ENCODE peak calls at places on chromosomes 4 and X, in four cellular contexts. D, I, E and F are unnamed samples.

GRCh38 chr4:178823673-178824072 is 1381.4 kb upstream of the AGA start:
- DNase-seq in D (no peak), I (no peak), E (no peak), F (peak)

GRCh38 chrX:50567636-50568035 is 97.0 kb upstream of the DGKK start:
- DNase-seq in D (no peak), I (no peak), E (no peak), F (no peak)

GRCh38 chr4:77052352-77052751 is 23.4 kb downstream of the CCNI start:
- DNase-seq in D (peak), I (no peak), E (peak), F (peak)

GRCh38 chrX:50707376-50707775 is 106.6 kb downstream of the SHROOM4 start:
- DNase-seq in D (no peak), I (no peak), E (peak), F (no peak)

GRCh38 chrX:94045724-94046123 is 371.7 kb downstream of the FAM133A start:
- DNase-seq in D (no peak), I (no peak), E (no peak), F (no peak)

GRCh38 chr4:38275331-38275821 is 315.2 kb downstream of the PTTG2 start:
- DNase-seq in D (no peak), I (no peak), E (no peak), F (no peak)

GRCh38 chr4:11497972-11498371 is 69.3 kb upstream of the HS3ST1 start:
- DNase-seq in D (no peak), I (no peak), E (no peak), F (no peak)

GRCh38 chr4:5772528-5773270 is 61.7 kb downstream of the EVC start:
- DNase-seq in D (no peak), I (no peak), E (no peak), F (no peak)

GRCh38 chr4:1746919-1747602 is 25.7 kb downstream of the TACC3 start:
- DNase-seq in D (no peak), I (no peak), E (no peak), F (no peak)

GRCh38 chrX:38473715-38474114 is 87.6 kb upstream of the TSPAN7 start:
- DNase-seq in D (no peak), I (no peak), E (no peak), F (no peak)

DNA sequence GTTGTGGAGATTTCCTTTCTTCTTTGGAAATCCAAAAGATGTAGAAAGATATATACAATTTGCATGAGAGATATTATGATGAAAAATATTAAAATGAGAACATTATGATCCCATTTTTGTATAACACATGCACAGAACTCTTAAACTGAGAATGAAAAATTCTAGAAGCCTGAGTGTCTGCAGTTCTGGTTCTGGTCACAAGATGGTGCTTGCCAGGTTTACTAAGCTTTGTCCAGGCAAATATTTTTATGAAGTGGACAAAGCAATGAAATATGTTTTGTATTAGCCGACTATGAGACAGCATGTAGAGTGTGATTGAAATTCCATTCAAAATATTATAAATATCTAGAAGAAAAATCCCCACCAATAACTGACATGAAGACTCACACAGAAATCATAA is 2.2 kb downstream of the PWWP3B start:
- DNase-seq in D (no peak), I (no peak), E (no peak), F (no peak)
- TF ChIP-seq FOS in D (no peak), I (no peak), E (no peak), F (no peak)

GRCh38 chrX:47384502-47384901 is 14.1 kb downstream of the ZNF157 start:
- DNase-seq in D (peak), I (peak), E (peak), F (peak)

GRCh38 chrX:47380268-47380667 is 9.9 kb downstream of the ZNF157 start:
- DNase-seq in D (no peak), I (peak), E (no peak), F (no peak)
- TF ChIP-seq FOS in D (no peak), I (no peak), E (no peak), F (no peak)

GRCh38 chr4:7999279-7999678 is 59.6 kb upstream of the AFAP1 start:
- DNase-seq in D (no peak), I (no peak), E (no peak), F (no peak)

GRCh38 chr4:7999695-8000094 is 60.0 kb upstream of the AFAP1 start:
- DNase-seq in D (no peak), I (no peak), E (no peak), F (no peak)

GRCh38 chr4:8000247-8000646 is 60.6 kb upstream of the AFAP1 start:
- DNase-seq in D (no peak), I (no peak), E (no peak), F (no peak)

GRCh38 chr4:8000721-8001491 is 61.2 kb upstream of the AFAP1 start:
- DNase-seq in D (no peak), I (no peak), E (no peak), F (no peak)

DNA sequence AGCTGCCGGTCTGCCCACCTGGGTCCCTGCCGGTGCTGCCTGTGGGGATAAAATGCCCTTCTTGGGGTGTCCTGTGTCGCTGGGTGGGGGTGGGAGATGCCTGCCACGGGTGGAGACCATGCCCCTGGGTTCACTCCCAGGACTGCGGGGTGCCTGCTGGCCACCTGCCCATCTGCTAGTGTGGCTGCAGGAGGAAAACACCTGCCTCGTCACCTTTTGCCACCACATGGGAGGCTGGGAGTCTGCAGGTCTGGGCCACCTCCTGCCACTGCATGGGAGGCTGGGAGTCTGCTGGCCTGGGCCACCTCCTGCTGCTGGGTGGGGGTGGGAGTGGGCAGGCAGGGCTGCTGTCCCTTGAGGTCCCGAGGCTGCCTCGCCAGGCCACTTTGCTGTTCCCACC is 58.8 kb upstream of the AFAP1 start:
- DNase-seq in D (no peak), I (no peak), E (no peak), F (no peak)
- TF ChIP-seq FOS in D (no peak), I (no peak), E (no peak), F (no peak)

DNA sequence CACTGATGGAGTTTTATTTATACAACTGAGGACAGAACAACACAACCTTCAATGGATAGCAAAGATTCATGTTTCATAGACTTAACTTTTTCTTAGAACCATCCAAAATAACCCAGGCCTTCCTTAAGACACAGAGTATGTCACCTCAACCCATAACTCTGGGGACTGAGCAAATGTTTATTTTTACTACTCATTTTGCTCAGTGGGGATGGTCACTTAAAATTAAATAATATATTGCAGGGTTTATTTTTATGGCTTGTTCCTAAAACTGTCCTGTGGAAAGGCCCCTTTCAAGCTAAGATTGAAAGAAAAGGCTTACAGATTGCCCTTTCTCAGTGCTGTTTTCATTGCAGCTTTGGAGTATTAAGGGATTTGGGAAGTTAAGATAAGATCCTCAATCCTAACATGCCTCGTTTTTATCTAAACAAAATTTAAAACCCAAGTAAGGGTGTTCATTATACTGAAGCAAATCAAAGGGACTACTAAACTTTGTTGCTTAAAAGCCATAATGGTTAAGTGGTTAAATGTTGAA is 252.6 kb upstream of the MAD2L1 start:
- DNase-seq in D (no peak), I (no peak), E (no peak), F (no peak)
- TF ChIP-seq FOS in D (no peak), I (no peak), E (no peak), F (no peak)

DNA sequence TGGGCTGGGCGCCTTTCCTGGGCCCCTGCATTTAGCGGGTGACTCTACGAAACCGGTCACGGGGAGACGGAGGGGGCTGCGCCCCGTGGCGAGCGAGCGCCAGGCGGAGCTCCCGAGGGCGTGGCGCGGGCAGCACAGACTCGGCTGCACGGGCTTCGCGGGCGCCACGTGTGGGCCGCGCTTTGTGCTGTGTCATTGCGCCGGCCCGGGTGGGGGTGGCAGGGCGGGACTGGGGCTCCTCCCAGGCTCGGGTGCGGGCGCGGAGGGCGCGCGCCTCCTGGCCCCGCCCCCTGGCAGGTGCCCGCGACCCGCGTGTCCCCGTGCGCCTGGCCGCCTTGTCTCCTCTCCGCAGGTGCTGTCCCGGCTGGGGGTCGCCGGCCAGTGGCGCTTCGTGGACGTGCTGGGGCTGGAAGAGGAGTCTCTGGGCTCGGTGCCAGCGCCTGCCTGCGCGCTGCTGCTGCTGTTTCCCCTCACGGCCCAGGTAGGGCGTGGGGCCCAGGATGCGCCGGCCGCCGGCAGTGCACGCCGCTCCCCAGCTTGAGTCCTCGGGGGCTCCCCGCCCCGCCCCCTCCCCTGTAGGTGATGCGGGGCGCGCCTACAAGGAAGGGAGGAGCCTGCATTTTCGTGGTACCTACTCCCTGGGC is 651 bp downstream of the UCHL1 start:
- DNase-seq in D (no peak), I (no peak), E (peak), F (peak)
- TF ChIP-seq FOS in D (no peak), I (no peak), E (no peak), F (no peak)

DNA sequence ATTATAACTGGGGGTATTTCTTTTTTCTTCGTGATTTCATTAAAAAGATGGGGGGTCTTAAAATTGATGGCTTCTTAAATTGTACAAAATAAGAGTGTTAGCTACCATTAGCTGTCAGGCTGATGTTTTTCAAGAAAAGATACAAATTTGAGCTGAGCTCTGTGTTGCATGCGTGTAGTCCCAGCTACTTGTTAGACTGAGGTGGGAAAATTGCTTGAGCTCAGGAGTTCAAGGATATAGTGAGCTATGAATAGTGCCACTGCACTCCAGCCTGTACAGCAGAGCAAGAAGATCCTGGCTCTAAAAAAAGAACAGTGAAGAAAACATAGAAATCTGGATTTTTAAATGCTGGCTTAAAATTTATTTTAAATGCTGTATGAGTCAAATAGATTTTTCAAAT is 13.0 kb downstream of the USO1 start:
- DNase-seq in D (no peak), I (no peak), E (no peak), F (no peak)
- TF ChIP-seq FOS in D (no peak), I (no peak), E (no peak), F (no peak)

DNA sequence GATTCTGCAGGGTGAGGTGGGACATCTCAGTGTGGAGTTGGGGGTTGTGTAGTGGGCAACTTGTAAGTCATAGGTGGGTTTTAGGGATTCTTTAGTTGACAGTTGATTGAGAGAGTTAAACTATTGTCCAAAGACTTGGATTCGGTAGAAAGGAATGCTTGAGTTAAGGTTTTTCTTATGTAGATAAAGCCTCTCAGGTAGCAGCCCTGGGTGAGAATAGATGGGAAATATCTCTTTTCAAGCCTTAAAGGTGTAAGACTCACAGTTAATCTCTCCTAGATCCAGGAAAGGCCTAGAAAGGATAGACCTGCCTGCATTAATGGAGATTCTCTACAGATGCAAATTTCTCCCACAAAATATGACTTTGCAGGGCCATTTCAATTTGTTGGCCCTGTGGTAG is 108.4 kb downstream of the ARSJ start:
- DNase-seq in D (no peak), I (no peak), E (no peak), F (no peak)
- TF ChIP-seq FOS in D (no peak), I (no peak), E (no peak), F (no peak)

GRCh38 chrX:131792789-131793462 is 230.2 kb upstream of the STK26 start:
- DNase-seq in D (no peak), I (peak), E (no peak), F (peak)

GRCh38 chrX:131792356-131792749 is 230.7 kb upstream of the STK26 start:
- DNase-seq in D (no peak), I (peak), E (no peak), F (peak)

GRCh38 chrX:131791608-131792355 is 231.3 kb upstream of the STK26 start:
- DNase-seq in D (no peak), I (no peak), E (no peak), F (peak)

GRCh38 chrX:131783555-131784338 is 239.4 kb upstream of the STK26 start:
- DNase-seq in D (no peak), I (peak), E (no peak), F (peak)

DNA sequence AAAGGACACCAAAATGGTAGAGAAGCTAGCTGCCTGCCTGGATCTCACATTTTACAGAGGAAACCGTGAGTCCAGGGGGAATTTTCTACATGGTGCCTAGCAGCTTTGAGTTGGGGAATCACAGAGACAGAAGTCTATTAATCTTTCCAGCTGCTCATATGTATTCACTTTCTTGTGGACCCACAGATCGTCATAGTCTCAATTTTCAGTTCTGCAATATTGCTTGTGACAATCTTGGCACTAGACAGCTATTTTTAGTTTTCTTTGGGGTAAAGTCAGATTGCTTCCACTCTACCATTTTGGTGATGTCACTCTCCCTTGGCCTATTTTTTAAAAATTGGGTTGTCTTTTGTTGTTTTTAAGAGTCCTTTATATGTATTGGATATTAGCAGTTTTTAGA is 233.4 kb upstream of the STK26 start:
- DNase-seq in D (no peak), I (no peak), E (no peak), F (no peak)
- TF ChIP-seq FOS in D (no peak), I (no peak), E (no peak), F (no peak)

GRCh38 chrX:64187762-64188150 is 17.8 kb downstream of the AMER1 start:
- DNase-seq in D (no peak), I (no peak), E (no peak), F (no peak)

GRCh38 chrX:64184396-64184795 is 21.1 kb downstream of the AMER1 start:
- DNase-seq in D (no peak), I (no peak), E (no peak), F (no peak)

GRCh38 chrX:64190136-64190740 is 15.3 kb downstream of the AMER1 start:
- DNase-seq in D (no peak), I (no peak), E (no peak), F (no peak)

GRCh38 chrX:64188901-64189300 is 16.6 kb downstream of the AMER1 start:
- DNase-seq in D (no peak), I (no peak), E (no peak), F (no peak)

GRCh38 chrX:64186974-64187761 is 18.3 kb downstream of the AMER1 start:
- DNase-seq in D (no peak), I (no peak), E (no peak), F (no peak)
- TF ChIP-seq FOS in D (no peak), I (no peak), E (no peak), F (no peak)

GRCh38 chr4:23774932-23775331 is 114.9 kb downstream of the PPARGC1A start:
- DNase-seq in D (no peak), I (no peak), E (no peak), F (no peak)
- TF ChIP-seq FOS in D (no peak), I (no peak), E (no peak), F (no peak)